ENCODE peak calls at places on chromosomes 16 and 17, in six cellular contexts. Q is OCI-LY7, I is HTR-8/SVneo, Z is thoracic aorta, V is nucleus accumbens, W is HT-29. N is an unnamed sample.
A peak's percentile ranks its signal among the peaks of the same experiment; 100 is the strongest.

GRCh38 chr16:6643083-6643686 is 689.5 kb upstream of the RBFOX1 start:
- DNase-seq in Q (peak; percentile 47), I (peak; percentile 7), Z (no peak), V (no peak), W (no peak), N (peak; percentile 50)

GRCh38 chr17:66805567-66805966 is 29.4 kb upstream of the CACNG5 start:
- DNase-seq in Q (peak; percentile 64), I (no peak), Z (no peak), V (no peak), W (no peak), N (no peak)

GRCh38 chr17:76119409-76120371 is 16.1 kb upstream of the EXOC7 start:
- DNase-seq in Q (no peak), I (no peak), Z (no peak), V (no peak), W (no peak), N (no peak)

GRCh38 chr17:59845595-59846390 is 47.0 kb downstream of the TUBD1 start:
- DNase-seq in Q (no peak), I (no peak), Z (no peak), V (no peak), W (peak; percentile 95), N (peak; percentile 98)

GRCh38 chr16:48194828-48195566 is 39.2 kb upstream of the ABCC12 start:
- DNase-seq in Q (no peak), I (peak; percentile 21), Z (no peak), V (no peak), W (peak; percentile 29), N (peak; percentile 86)

GRCh38 chr16:23278031-23278430 is 24.1 kb upstream of the SCNN1B start:
- DNase-seq in Q (no peak), I (no peak), Z (no peak), V (no peak), W (no peak), N (no peak)

GRCh38 chr17:55451203-55451641 is 29.6 kb upstream of the MMD start:
- DNase-seq in Q (no peak), I (no peak), Z (no peak), V (no peak), W (no peak), N (no peak)

GRCh38 chr17:57486978-57487377 is 230.7 kb downstream of the MSI2 start:
- DNase-seq in Q (no peak), I (no peak), Z (no peak), V (no peak), W (no peak), N (no peak)

GRCh38 chr16:89371968-89372634 is 118.3 kb downstream of the ANKRD11 start:
- DNase-seq in Q (no peak), I (no peak), Z (no peak), V (no peak), W (no peak), N (no peak)

GRCh38 chr16:10616744-10617640 is 36.6 kb upstream of the EMP2 start:
- DNase-seq in Q (no peak), I (peak; percentile 59), Z (no peak), V (no peak), W (peak; percentile 86), N (no peak)

GRCh38 chr17:57246257-57246656 is 10.1 kb upstream of the MSI2 start:
- DNase-seq in Q (no peak), I (no peak), Z (no peak), V (no peak), W (no peak), N (no peak)

GRCh38 chr17:64005734-64006167 is 7.6 kb downstream of the PRR29 start:
- DNase-seq in Q (no peak), I (peak; percentile 53), Z (no peak), V (no peak), W (peak; percentile 37), N (peak; percentile 35)

GRCh38 chr17:78484300-78485159 is 92.7 kb downstream of the DNAH17 start:
- DNase-seq in Q (peak; percentile 79), I (no peak), Z (no peak), V (no peak), W (peak; percentile 19), N (no peak)

GRCh38 chr17:17204041-17204591 is 2.0 kb downstream of the PLD6 start:
- DNase-seq in Q (no peak), I (no peak), Z (no peak), V (no peak), W (no peak), N (peak; percentile 22)

GRCh38 chr16:86874141-86874540 is 295.8 kb downstream of the FOXL1 start:
- DNase-seq in Q (peak; percentile 31), I (no peak), Z (no peak), V (no peak), W (peak; percentile 43), N (no peak)

N was measured in renal cortical epithelial cell.